ENCODE peak calls at places on chromosomes 13 and 19, in five cellular contexts. G is RWPE2; S is GF-D8; D is stimulated activated CD4-positive, alpha-beta T cell treated with anti-CD3 and anti-CD28 coated beads, Interleukin-2, amount 100 ng/mL, for 48 hours; J is mesothelial cell of epicardium. U is an unnamed sample.
A peak's percentile ranks its signal among the peaks of the same experiment; 100 is the strongest.

GRCh38 chr13:50529154-50529882 is 314.2 kb downstream of the DLEU7 start:
- DNase-seq in G (peak; percentile 68), S (no peak), D (no peak), J (peak; percentile 43), U (no peak)

GRCh38 chr19:38233740-38234251 is 9.8 kb upstream of the DPF1 start:
- DNase-seq in G (no peak), S (peak; percentile 27), D (peak; percentile 88), J (no peak), U (peak; percentile 80)

GRCh38 chr13:44818428-44818827 is 170.8 kb downstream of the NUFIP1 start:
- DNase-seq in G (no peak), S (no peak), D (no peak), J (no peak), U (no peak)

GRCh38 chr19:29013988-29014387 is 199.0 kb downstream of the UQCRFS1 start:
- DNase-seq in G (no peak), S (no peak), D (no peak), J (no peak), U (no peak)

GRCh38 chr19:29841559-29842367 is 30.0 kb downstream of the CCNE1 start:
- DNase-seq in G (no peak), S (no peak), D (no peak), J (no peak), U (peak; percentile 42)

GRCh38 chr13:40350283-40350992 is 316.0 kb downstream of the FOXO1 start:
- DNase-seq in G (no peak), S (no peak), D (no peak), J (no peak), U (no peak)

GRCh38 chr19:18114483-18114882 is 16.9 kb downstream of the MAST3 start:
- DNase-seq in G (no peak), S (no peak), D (no peak), J (no peak), U (no peak)

GRCh38 chr13:35978607-35979316 is 152.4 kb downstream of the DCLK1 start:
- DNase-seq in G (no peak), S (peak; percentile 29), D (peak; percentile 19), J (no peak), U (peak; percentile 20)

GRCh38 chr13:36453518-36453917 is 21.2 kb downstream of the CCNA1 start:
- DNase-seq in G (no peak), S (no peak), D (no peak), J (no peak), U (peak; percentile 20)

GRCh38 chr19:52658595-52658994 is 20.4 kb upstream of the ZNF83 start:
- DNase-seq in G (no peak), S (no peak), D (no peak), J (no peak), U (no peak)

GRCh38 chr19:49387936-49388372 is at the start of gene KASH5:
- DNase-seq in G (no peak), S (no peak), D (peak; percentile 73), J (no peak), U (peak; percentile 98)

GRCh38 chr13:75946746-75947397 is 310.7 kb downstream of the LMO7 start:
- DNase-seq in G (no peak), S (no peak), D (no peak), J (no peak), U (no peak)

GRCh38 chr13:47036291-47037008 is 139.6 kb upstream of the HTR2A start:
- DNase-seq in G (no peak), S (no peak), D (no peak), J (no peak), U (peak; percentile 17)

U was measured in OCI-LY7.